ENCODE peak calls at places on chromosome 17, in eight cellular contexts. L is activated naive CD8-positive, alpha-beta T cell treated with anti-CD3 and anti-CD28 coated beads, Interleukin-2, amount 10 ng/mL, durations not matched to agents 7 days and 5 days; M is fibroblast of villous mesenchyme; E is EL; V is ovary; Q is activated CD4-positive, alpha-beta T cell treated with anti-CD3 and anti-CD28 coated beads, Interleukin-2, amount 50 U/mL, for 1 hour; P is H7; Z is stimulated activated CD4-positive, alpha-beta T cell treated with anti-CD3 and anti-CD28 coated beads, Interleukin-4, amount 100 ng/mL, for 24 hours. F is an unnamed sample.

GRCh38 chr17:20095366-20096080 is 86.4 kb downstream of the SPECC1 start:
- DNase-seq in L (no peak), M (peak; percentile 33), E (peak; percentile 54), V (peak; percentile 64), Q (no peak), P (peak; percentile 76), Z (no peak), F (peak; percentile 61)

GRCh38 chr17:7884581-7885356 is 3.8 kb upstream of the CHD3 start:
- DNase-seq in L (no peak), M (no peak), E (peak; percentile 14), V (peak; percentile 62), Q (peak; percentile 33), P (peak; percentile 81), Z (peak; percentile 27), F (peak; percentile 44)

GRCh38 chr17:64309021-64309420 is 46.0 kb upstream of the TEX2 start:
- DNase-seq in L (no peak), M (no peak), E (no peak), V (no peak), Q (no peak), P (no peak), Z (no peak), F (no peak)

GRCh38 chr17:74758846-74759163 is 10.4 kb downstream of the NHERF1 start:
- DNase-seq in L (peak; percentile 48), M (no peak), E (peak; percentile 30), V (no peak), Q (no peak), P (peak; percentile 71), Z (no peak), F (no peak)

GRCh38 chr17:78899361-78900260 is 3.4 kb downstream of the CEP295NL start:
- DNase-seq in L (no peak), M (peak; percentile 81), E (no peak), V (no peak), Q (no peak), P (peak; percentile 92), Z (no peak), F (peak; percentile 68)

GRCh38 chr17:4849011-4849536 is 15.9 kb downstream of the MINK1 start:
- DNase-seq in L (no peak), M (no peak), E (peak; percentile 61), V (no peak), Q (no peak), P (peak; percentile 69), Z (no peak), F (no peak)

GRCh38 chr17:64689106-64689505 is 27.0 kb upstream of the SMURF2 start:
- DNase-seq in L (no peak), M (no peak), E (no peak), V (no peak), Q (no peak), P (no peak), Z (no peak), F (no peak)

GRCh38 chr17:82596316-82596715 is 51.9 kb downstream of the WDR45B start:
- DNase-seq in L (no peak), M (no peak), E (no peak), V (no peak), Q (no peak), P (no peak), Z (no peak), F (no peak)

GRCh38 chr17:29574732-29575510 is 6.4 kb downstream of the TP53I13 start:
- DNase-seq in L (peak; percentile 27), M (no peak), E (no peak), V (no peak), Q (no peak), P (peak; percentile 35), Z (no peak), F (no peak)

GRCh38 chr17:27376637-27377547 is 79.4 kb upstream of the KSR1 start:
- DNase-seq in L (no peak), M (peak; percentile 68), E (peak; percentile 63), V (no peak), Q (no peak), P (no peak), Z (no peak), F (no peak)